ENCODE peak calls at places on chromosomes 3 and 15, in five cellular contexts. X, K, L, Y and Z are unnamed samples.

GRCh38 chr15:69812881-69813280 is 284.8 kb downstream of the TLE3 start:
- DNase-seq in X (no peak), K (no peak), L (no peak), Y (no peak), Z (no peak)

GRCh38 chr3:137709011-137709601 is 55.0 kb upstream of the SOX14 start:
- DNase-seq in X (no peak), K (no peak), L (no peak), Y (no peak), Z (no peak)

GRCh38 chr3:133570139-133570936 is 3.1 kb upstream of the CDV3 start:
- DNase-seq in X (no peak), K (no peak), L (no peak), Y (no peak), Z (no peak)

GRCh38 chr15:82810061-82810862 is 834 bp downstream of the WHAMM start:
- DNase-seq in X (no peak), K (peak), L (no peak), Y (no peak), Z (no peak)

GRCh38 chr3:71732637-71733036 is 7.4 kb upstream of the EIF4E3 start:
- DNase-seq in X (no peak), K (no peak), L (no peak), Y (no peak), Z (no peak)

GRCh38 chr3:115518100-115518852 is 105.0 kb upstream of the GAP43 start:
- DNase-seq in X (no peak), K (no peak), L (peak), Y (no peak), Z (no peak)

GRCh38 chr3:11820540-11821041 is 26.1 kb downstream of the TAMM41 start:
- DNase-seq in X (no peak), K (no peak), L (no peak), Y (no peak), Z (no peak)

GRCh38 chr3:65575376-65575840 is 463.3 kb downstream of the MAGI1 start:
- DNase-seq in X (no peak), K (no peak), L (no peak), Y (no peak), Z (no peak)

GRCh38 chr3:192422321-192422997 is 304.9 kb downstream of the FGF12 start:
- DNase-seq in X (no peak), K (no peak), L (no peak), Y (no peak), Z (no peak)

GRCh38 chr15:74184582-74185091 is 11.1 kb downstream of the ISLR start:
- DNase-seq in X (no peak), K (no peak), L (no peak), Y (no peak), Z (no peak)

GRCh38 chr3:195769551-195769950 is 42.2 kb downstream of the MUC4 start:
- DNase-seq in X (no peak), K (no peak), L (no peak), Y (no peak), Z (no peak)

GRCh38 chr3:135143474-135143873 is 348.4 kb downstream of the EPHB1 start:
- DNase-seq in X (no peak), K (no peak), L (no peak), Y (no peak), Z (no peak)

GRCh38 chr3:130354430-130354829 is 9.0 kb downstream of the COL6A5 start:
- DNase-seq in X (no peak), K (no peak), L (no peak), Y (no peak), Z (no peak)

GRCh38 chr15:62989366-62990055 is 53.0 kb upstream of the TPM1 start:
- DNase-seq in X (no peak), K (no peak), L (no peak), Y (no peak), Z (no peak)

GRCh38 chr3:88044411-88044810 is 14.4 kb downstream of the CGGBP1 start:
- DNase-seq in X (no peak), K (no peak), L (no peak), Y (no peak), Z (no peak)

GRCh38 chr3:187678869-187679268 is 8.7 kb upstream of the SST start:
- DNase-seq in X (no peak), K (no peak), L (no peak), Y (no peak), Z (no peak)

GRCh38 chr3:48661501-48662139 is 1.1 kb downstream of the CELSR3 start:
- DNase-seq in X (no peak), K (peak), L (no peak), Y (peak), Z (peak)

GRCh38 chr3:17755836-17756235 is 13.4 kb upstream of the TBC1D5 start:
- DNase-seq in X (no peak), K (no peak), L (no peak), Y (no peak), Z (no peak)

GRCh38 chr15:50531163-50531562 is 15.3 kb downstream of the USP50 start:
- DNase-seq in X (no peak), K (no peak), L (no peak), Y (no peak), Z (no peak)

GRCh38 chr15:74382004-74382816 is 14.8 kb upstream of the CYP11A1 start:
- DNase-seq in X (peak), K (peak), L (no peak), Y (peak), Z (peak)

GRCh38 chr3:13500133-13500885 is 20.2 kb downstream of the HDAC11 start:
- DNase-seq in X (no peak), K (no peak), L (no peak), Y (no peak), Z (no peak)

GRCh38 chr3:178193846-178194245 is 342.4 kb upstream of the KCNMB2 start:
- DNase-seq in X (no peak), K (no peak), L (no peak), Y (no peak), Z (no peak)